ENCODE peak calls at places on chromosomes 11 and 22, in ten cellular contexts. One of them, this sample, is unnamed.
A peak's percentile ranks its signal among the peaks of the same experiment; 100 is the strongest.

GRCh38 chr11:114678125-114679036 is at the start of gene NXPE2:
- DNase-seq in H9: no peak
- DNase-seq in OCI-LY7: no peak
- DNase-seq in HCT116: no peak
- DNase-seq in SJCRH30: no peak
- DNase-seq in body of pancreas: no peak
- DNase-seq in psoas muscle: no peak
- DNase-seq in K562: no peak
- DNase-seq in tibial nerve: no peak
- DNase-seq in aorta: no peak
- DNase-seq in this sample: no peak

GRCh38 chr11:65392186-65392829 is 5.9 kb downstream of the FRMD8 start:
- DNase-seq in H9: no peak
- DNase-seq in OCI-LY7: no peak
- DNase-seq in HCT116: no peak
- DNase-seq in SJCRH30: no peak
- DNase-seq in body of pancreas: no peak
- DNase-seq in psoas muscle: no peak
- DNase-seq in K562: no peak
- DNase-seq in tibial nerve: no peak
- DNase-seq in aorta: no peak
- DNase-seq in this sample: no peak

GRCh38 chr11:15727125-15727524 is 612.4 kb downstream of the INSC start:
- DNase-seq in H9: no peak
- DNase-seq in OCI-LY7: no peak
- DNase-seq in HCT116: no peak
- DNase-seq in SJCRH30: no peak
- DNase-seq in body of pancreas: no peak
- DNase-seq in psoas muscle: no peak
- DNase-seq in K562: no peak
- DNase-seq in tibial nerve: no peak
- DNase-seq in aorta: no peak
- DNase-seq in this sample: no peak

GRCh38 chr11:46210133-46210636 is 67.3 kb upstream of the CREB3L1 start:
- DNase-seq in H9: no peak
- DNase-seq in OCI-LY7: no peak
- DNase-seq in HCT116: no peak
- DNase-seq in SJCRH30: no peak
- DNase-seq in body of pancreas: peak; percentile 16
- DNase-seq in psoas muscle: no peak
- DNase-seq in K562: no peak
- DNase-seq in tibial nerve: no peak
- DNase-seq in aorta: no peak
- DNase-seq in this sample: no peak

GRCh38 chr11:11842426-11843008 is 745 bp downstream of the USP47 start:
- DNase-seq in H9: no peak
- DNase-seq in OCI-LY7: peak; percentile 77
- DNase-seq in HCT116: peak; percentile 53
- DNase-seq in SJCRH30: peak; percentile 88
- DNase-seq in body of pancreas: peak; percentile 71
- DNase-seq in psoas muscle: peak; percentile 35
- DNase-seq in K562: no peak
- DNase-seq in tibial nerve: no peak
- DNase-seq in aorta: no peak
- DNase-seq in this sample: peak; percentile 73

GRCh38 chr11:47768090-47768620 is 1.0 kb upstream of the FNBP4 start:
- DNase-seq in H9: no peak
- DNase-seq in OCI-LY7: peak; percentile 49
- DNase-seq in HCT116: no peak
- DNase-seq in SJCRH30: peak; percentile 77
- DNase-seq in body of pancreas: peak; percentile 71
- DNase-seq in psoas muscle: peak; percentile 59
- DNase-seq in K562: peak; percentile 16
- DNase-seq in tibial nerve: peak; percentile 43
- DNase-seq in aorta: peak; percentile 82
- DNase-seq in this sample: peak; percentile 86

GRCh38 chr11:33692013-33692504 is 8.6 kb downstream of the C11orf91 start:
- DNase-seq in H9: no peak
- DNase-seq in OCI-LY7: no peak
- DNase-seq in HCT116: peak; percentile 81
- DNase-seq in SJCRH30: peak; percentile 90
- DNase-seq in body of pancreas: peak; percentile 90
- DNase-seq in psoas muscle: peak; percentile 68
- DNase-seq in K562: no peak
- DNase-seq in tibial nerve: peak; percentile 63
- DNase-seq in aorta: peak; percentile 85
- DNase-seq in this sample: peak; percentile 48

GRCh38 chr11:92556435-92556834 is 331.8 kb downstream of the FAT3 start:
- DNase-seq in H9: no peak
- DNase-seq in OCI-LY7: no peak
- DNase-seq in HCT116: no peak
- DNase-seq in SJCRH30: peak; percentile 35
- DNase-seq in body of pancreas: no peak
- DNase-seq in psoas muscle: no peak
- DNase-seq in K562: no peak
- DNase-seq in tibial nerve: no peak
- DNase-seq in aorta: no peak
- DNase-seq in this sample: peak; percentile 23

GRCh38 chr22:29308791-29309262 is 2.4 kb downstream of the GAS2L1 start:
- DNase-seq in H9: no peak
- DNase-seq in OCI-LY7: no peak
- DNase-seq in HCT116: no peak
- DNase-seq in SJCRH30: no peak
- DNase-seq in body of pancreas: no peak
- DNase-seq in psoas muscle: no peak
- DNase-seq in K562: no peak
- DNase-seq in tibial nerve: no peak
- DNase-seq in aorta: no peak
- DNase-seq in this sample: no peak

GRCh38 chr11:133945087-133945974 is 11.4 kb downstream of the IGSF9B start:
- DNase-seq in H9: no peak
- DNase-seq in OCI-LY7: no peak
- DNase-seq in HCT116: no peak
- DNase-seq in SJCRH30: no peak
- DNase-seq in body of pancreas: no peak
- DNase-seq in psoas muscle: peak; percentile 68
- DNase-seq in K562: no peak
- DNase-seq in tibial nerve: no peak
- DNase-seq in aorta: no peak
- DNase-seq in this sample: peak; percentile 80

GRCh38 chr11:11882539-11882938 is 40.8 kb downstream of the USP47 start:
- DNase-seq in H9: no peak
- DNase-seq in OCI-LY7: no peak
- DNase-seq in HCT116: no peak
- DNase-seq in SJCRH30: no peak
- DNase-seq in body of pancreas: no peak
- DNase-seq in psoas muscle: no peak
- DNase-seq in K562: no peak
- DNase-seq in tibial nerve: no peak
- DNase-seq in aorta: no peak
- DNase-seq in this sample: no peak

GRCh38 chr11:96875772-96876171 is 486.0 kb downstream of the JRKL start:
- DNase-seq in H9: no peak
- DNase-seq in OCI-LY7: no peak
- DNase-seq in HCT116: no peak
- DNase-seq in SJCRH30: no peak
- DNase-seq in body of pancreas: no peak
- DNase-seq in psoas muscle: no peak
- DNase-seq in K562: no peak
- DNase-seq in tibial nerve: no peak
- DNase-seq in aorta: no peak
- DNase-seq in this sample: no peak

DNA sequence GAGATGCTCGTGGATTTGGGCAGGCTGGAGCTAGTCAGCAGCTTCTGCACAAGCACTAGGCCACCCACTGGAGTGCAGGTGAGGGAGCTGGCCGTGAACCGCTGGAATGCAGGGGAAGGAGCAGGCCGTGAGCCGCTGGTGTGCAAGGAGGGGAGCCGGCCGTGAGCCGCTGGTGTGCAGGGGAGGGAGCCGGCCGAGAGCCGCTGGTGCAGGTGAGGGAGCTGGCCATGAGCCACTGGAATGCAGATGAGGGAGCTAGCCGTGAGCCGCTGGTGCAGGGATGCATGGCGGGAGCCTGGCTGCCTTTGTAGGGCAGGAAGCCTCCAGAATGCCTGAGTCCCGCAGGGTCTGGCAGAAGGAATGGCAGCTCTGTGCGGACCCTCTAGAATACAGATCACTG is 4220.0 kb upstream of the OR11H1 start:
- DNase-seq in H9: no peak
- DNase-seq in OCI-LY7: no peak
- DNase-seq in HCT116: no peak
- DNase-seq in SJCRH30: no peak
- DNase-seq in body of pancreas: no peak
- DNase-seq in psoas muscle: no peak
- DNase-seq in K562: no peak
- DNase-seq in tibial nerve: no peak
- DNase-seq in aorta: no peak
- DNase-seq in this sample: no peak
- H3K9me3 ChIP-seq in H9: peaks cover 93% of the 10 kb centered on the region
- H3K9me3 ChIP-seq in OCI-LY7: peaks cover 12% of the 10 kb centered on the region
- H3K9me3 ChIP-seq in HCT116: peaks cover 17% of the 10 kb centered on the region
- H3K9me3 ChIP-seq in SJCRH30: no peaks in the 10 kb centered on the region
- H3K9me3 ChIP-seq in body of pancreas: peaks cover 7% of the 10 kb centered on the region
- H3K9me3 ChIP-seq in psoas muscle: peaks cover 16% of the 10 kb centered on the region
- H3K9me3 ChIP-seq in K562: no peaks in the 10 kb centered on the region
- H3K9me3 ChIP-seq in tibial nerve: peaks cover 49% of the 10 kb centered on the region
- H3K9me3 ChIP-seq in aorta: peaks cover 3% of the 10 kb centered on the region
- H3K9me3 ChIP-seq in this sample: no peaks in the 10 kb centered on the region

GRCh38 chr11:70487160-70487559 is 88.8 kb downstream of the CTTN start:
- DNase-seq in H9: no peak
- DNase-seq in OCI-LY7: no peak
- DNase-seq in HCT116: no peak
- DNase-seq in SJCRH30: no peak
- DNase-seq in body of pancreas: no peak
- DNase-seq in psoas muscle: no peak
- DNase-seq in K562: no peak
- DNase-seq in tibial nerve: no peak
- DNase-seq in aorta: no peak
- DNase-seq in this sample: no peak
- H3K9me3 ChIP-seq in H9: peaks cover 6% of the 10 kb centered on the region
- H3K9me3 ChIP-seq in OCI-LY7: no peaks in the 10 kb centered on the region
- H3K9me3 ChIP-seq in HCT116: peaks cover 7% of the 10 kb centered on the region
- H3K9me3 ChIP-seq in SJCRH30: no peaks in the 10 kb centered on the region
- H3K9me3 ChIP-seq in body of pancreas: peaks cover 5% of the 10 kb centered on the region
- H3K9me3 ChIP-seq in psoas muscle: peaks cover 3% of the 10 kb centered on the region
- H3K9me3 ChIP-seq in K562: no peaks in the 10 kb centered on the region
- H3K9me3 ChIP-seq in tibial nerve: peaks cover 25% of the 10 kb centered on the region
- H3K9me3 ChIP-seq in aorta: peaks cover 5% of the 10 kb centered on the region
- H3K9me3 ChIP-seq in this sample: no peaks in the 10 kb centered on the region

GRCh38 chr11:2649848-2650247 is 49.9 kb downstream of the KCNQ1OT1 start:
- DNase-seq in H9: no peak
- DNase-seq in OCI-LY7: no peak
- DNase-seq in HCT116: no peak
- DNase-seq in SJCRH30: no peak
- DNase-seq in body of pancreas: no peak
- DNase-seq in psoas muscle: no peak
- DNase-seq in K562: peak; percentile 8
- DNase-seq in tibial nerve: no peak
- DNase-seq in aorta: no peak
- DNase-seq in this sample: no peak
- H3K9me3 ChIP-seq in H9: peaks cover 61% of the 10 kb centered on the region
- H3K9me3 ChIP-seq in OCI-LY7: peaks cover 31% of the 10 kb centered on the region
- H3K9me3 ChIP-seq in HCT116: peaks cover 10% of the 10 kb centered on the region
- H3K9me3 ChIP-seq in SJCRH30: peaks cover 59% of the 10 kb centered on the region
- H3K9me3 ChIP-seq in body of pancreas: peaks cover 72% of the 10 kb centered on the region
- H3K9me3 ChIP-seq in psoas muscle: peaks cover 57% of the 10 kb centered on the region
- H3K9me3 ChIP-seq in K562: peaks cover 32% of the 10 kb centered on the region
- H3K9me3 ChIP-seq in tibial nerve: peaks cover 100% of the 10 kb centered on the region
- H3K9me3 ChIP-seq in aorta: peaks cover 31% of the 10 kb centered on the region
- H3K9me3 ChIP-seq in this sample: no peaks in the 10 kb centered on the region

GRCh38 chr11:101296896-101297295 is 167.3 kb upstream of the PGR start:
- DNase-seq in H9: no peak
- DNase-seq in OCI-LY7: no peak
- DNase-seq in HCT116: no peak
- DNase-seq in SJCRH30: no peak
- DNase-seq in body of pancreas: no peak
- DNase-seq in psoas muscle: no peak
- DNase-seq in K562: no peak
- DNase-seq in tibial nerve: no peak
- DNase-seq in aorta: no peak
- DNase-seq in this sample: no peak
- H3K9me3 ChIP-seq in H9: no peaks in the 10 kb centered on the region
- H3K9me3 ChIP-seq in OCI-LY7: no peaks in the 10 kb centered on the region
- H3K9me3 ChIP-seq in HCT116: no peaks in the 10 kb centered on the region
- H3K9me3 ChIP-seq in SJCRH30: no peaks in the 10 kb centered on the region
- H3K9me3 ChIP-seq in body of pancreas: peaks cover 7% of the 10 kb centered on the region
- H3K9me3 ChIP-seq in psoas muscle: no peaks in the 10 kb centered on the region
- H3K9me3 ChIP-seq in K562: peaks cover 2% of the 10 kb centered on the region
- H3K9me3 ChIP-seq in tibial nerve: peaks cover 21% of the 10 kb centered on the region
- H3K9me3 ChIP-seq in aorta: no peaks in the 10 kb centered on the region
- H3K9me3 ChIP-seq in this sample: no peaks in the 10 kb centered on the region

GRCh38 chr22:44615146-44615545 is 86.9 kb upstream of the PRR5 start:
- DNase-seq in H9: no peak
- DNase-seq in OCI-LY7: no peak
- DNase-seq in HCT116: no peak
- DNase-seq in SJCRH30: no peak
- DNase-seq in body of pancreas: no peak
- DNase-seq in psoas muscle: no peak
- DNase-seq in K562: no peak
- DNase-seq in tibial nerve: no peak
- DNase-seq in aorta: no peak
- DNase-seq in this sample: no peak
- H3K9me3 ChIP-seq in H9: no peaks in the 10 kb centered on the region
- H3K9me3 ChIP-seq in OCI-LY7: peaks cover 12% of the 10 kb centered on the region
- H3K9me3 ChIP-seq in HCT116: peaks cover 4% of the 10 kb centered on the region
- H3K9me3 ChIP-seq in SJCRH30: no peaks in the 10 kb centered on the region
- H3K9me3 ChIP-seq in body of pancreas: peaks cover 20% of the 10 kb centered on the region
- H3K9me3 ChIP-seq in psoas muscle: peaks cover 14% of the 10 kb centered on the region
- H3K9me3 ChIP-seq in K562: peaks cover 3% of the 10 kb centered on the region
- H3K9me3 ChIP-seq in tibial nerve: peaks cover 58% of the 10 kb centered on the region
- H3K9me3 ChIP-seq in aorta: peaks cover 4% of the 10 kb centered on the region
- H3K9me3 ChIP-seq in this sample: no peaks in the 10 kb centered on the region

DNA sequence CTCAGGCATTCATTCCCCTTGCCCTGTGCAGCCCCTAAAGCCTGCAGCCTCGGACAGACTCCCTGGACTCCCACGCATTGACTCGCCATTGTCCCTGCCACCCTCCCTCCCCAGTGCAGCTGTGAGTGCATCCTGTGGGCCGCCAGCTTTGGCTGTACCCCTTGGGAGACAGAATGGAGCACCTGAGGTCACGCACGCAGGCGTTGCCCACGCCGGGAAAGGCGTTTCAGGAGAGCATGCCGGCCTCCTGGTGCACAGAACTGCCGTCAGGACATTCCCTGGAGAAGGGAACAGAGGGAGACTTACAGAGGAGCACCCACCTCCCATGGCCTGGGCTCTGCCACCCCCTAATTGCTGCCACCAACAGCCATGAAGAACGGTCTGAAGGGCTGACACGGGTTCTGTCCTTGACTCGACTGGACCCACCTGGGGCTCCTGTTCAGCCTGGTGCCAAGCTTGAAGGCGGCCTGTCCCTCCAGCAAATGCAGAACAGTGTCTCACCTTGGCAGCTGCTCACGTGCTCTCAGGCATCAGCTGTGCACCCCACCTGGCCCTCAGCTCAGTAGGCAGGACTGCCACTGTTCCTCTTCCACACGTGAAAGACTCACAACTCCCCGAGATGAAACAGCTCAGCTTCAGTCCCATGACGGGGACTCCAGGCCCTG is 503.8 kb downstream of the BRD1 start:
- DNase-seq in H9: peak; percentile 16
- DNase-seq in OCI-LY7: no peak
- DNase-seq in HCT116: no peak
- DNase-seq in SJCRH30: no peak
- DNase-seq in body of pancreas: no peak
- DNase-seq in psoas muscle: no peak
- DNase-seq in K562: no peak
- DNase-seq in tibial nerve: no peak
- DNase-seq in aorta: peak; percentile 56
- DNase-seq in this sample: no peak
- H3K9me3 ChIP-seq in H9: no peaks in the 10 kb centered on the region
- H3K9me3 ChIP-seq in OCI-LY7: peaks cover 5% of the 10 kb centered on the region
- H3K9me3 ChIP-seq in HCT116: no peaks in the 10 kb centered on the region
- H3K9me3 ChIP-seq in SJCRH30: no peaks in the 10 kb centered on the region
- H3K9me3 ChIP-seq in body of pancreas: peaks cover 4% of the 10 kb centered on the region
- H3K9me3 ChIP-seq in psoas muscle: no peaks in the 10 kb centered on the region
- H3K9me3 ChIP-seq in K562: no peaks in the 10 kb centered on the region
- H3K9me3 ChIP-seq in tibial nerve: peaks cover 36% of the 10 kb centered on the region
- H3K9me3 ChIP-seq in aorta: peaks cover 3% of the 10 kb centered on the region
- H3K9me3 ChIP-seq in this sample: no peaks in the 10 kb centered on the region

This sample was measured in testis.